ENCODE peak calls at places on chromosome 21, in four cellular contexts. X is HTR-8/SVneo; U is stimulated activated CD4-positive, alpha-beta T cell treated with anti-CD3 and anti-CD28 coated beads, Interleukin-2, amount 100 ng/mL, for 48 hours; E is stimulated activated CD8-positive, alpha-beta memory T cell treated with anti-CD3 and anti-CD28 coated beads, Interleukin-4, amount 100 ng/mL, for 4 hours. I is an unnamed sample.

GRCh38 chr21:28856588-28857250 is 136.0 kb downstream of the LTN1 start:
- DNase-seq in X (no peak), U (no peak), E (no peak), I (peak)

GRCh38 chr21:38333290-38334272 is 76.8 kb downstream of the KCNJ15 start:
- DNase-seq in X (peak), U (no peak), E (no peak), I (no peak)

GRCh38 chr21:41506526-41507520 is 1.1 kb downstream of the TMPRSS2 start:
- DNase-seq in X (no peak), U (no peak), E (no peak), I (no peak)

GRCh38 chr21:28971171-28971570 is 21.5 kb downstream of the LTN1 start:
- DNase-seq in X (no peak), U (no peak), E (no peak), I (no peak)

GRCh38 chr21:31470896-31471694 is 127.0 kb upstream of the TIAM1 start:
- DNase-seq in X (no peak), U (no peak), E (no peak), I (no peak)

GRCh38 chr21:46667191-46667734 is 31.8 kb downstream of the PRMT2 start:
- DNase-seq in X (peak), U (no peak), E (no peak), I (peak)

GRCh38 chr21:45921917-45922316 is 59.7 kb upstream of the COL6A1 start:
- DNase-seq in X (no peak), U (no peak), E (no peak), I (no peak)

GRCh38 chr21:44285102-44285501 is 574 bp upstream of the AIRE start:
- DNase-seq in X (no peak), U (no peak), E (no peak), I (no peak)

GRCh38 chr21:44065428-44065827 is 41.8 kb upstream of the PWP2 start:
- DNase-seq in X (no peak), U (peak), E (peak), I (no peak)

GRCh38 chr21:38888956-38889605 is 83.4 kb downstream of the ETS2 start:
- DNase-seq in X (no peak), U (no peak), E (no peak), I (no peak)

GRCh38 chr21:35198004-35198403 is 148.9 kb upstream of the RUNX1 start:
- DNase-seq in X (peak), U (no peak), E (no peak), I (no peak)

GRCh38 chr21:14889080-14889805 is 175.6 kb downstream of the NRIP1 start:
- DNase-seq in X (no peak), U (no peak), E (no peak), I (peak)

GRCh38 chr21:17802568-17802967 is 16.6 kb downstream of the C21orf91 start:
- DNase-seq in X (peak), U (no peak), E (no peak), I (no peak)

GRCh38 chr21:35925497-35925896 is 134.8 kb downstream of the SETD4 start:
- DNase-seq in X (peak), U (no peak), E (no peak), I (peak)

GRCh38 chr21:37862536-37862935 is 53.7 kb downstream of the KCNJ6 start:
- DNase-seq in X (peak), U (no peak), E (no peak), I (no peak)

GRCh38 chr21:41972511-41973205 is 18.8 kb upstream of the C2CD2 start:
- DNase-seq in X (no peak), U (no peak), E (no peak), I (no peak)

GRCh38 chr21:32308696-32309095 is 10.0 kb downstream of the MRAP start:
- DNase-seq in X (no peak), U (no peak), E (no peak), I (no peak)

GRCh38 chr21:41747943-41748738 is 18.7 kb downstream of the RIPK4 start:
- DNase-seq in X (no peak), U (no peak), E (no peak), I (no peak)

GRCh38 chr21:33690874-33691273 is 48.6 kb downstream of the ITSN1 start:
- DNase-seq in X (no peak), U (no peak), E (no peak), I (no peak)

GRCh38 chr21:14533555-14534400 is 12.3 kb downstream of the SAMSN1 start:
- DNase-seq in X (peak), U (no peak), E (no peak), I (no peak)

GRCh38 chr21:33023574-33024277 is 2.0 kb upstream of the OLIG2 start:
- DNase-seq in X (no peak), U (no peak), E (no peak), I (no peak)

GRCh38 chr21:34878501-34878900 is 170.6 kb downstream of the RUNX1 start:
- DNase-seq in X (no peak), U (no peak), E (no peak), I (peak)